ENCODE peak calls at places on chromosome 9, in nine cellular contexts. V, B, Z, H, D, I, T, O and M are unnamed samples.

GRCh38 chr9:73116030-73116429 is 35.6 kb upstream of the ANXA1 start:
- DNase-seq in T (no peak), D (no peak), B (no peak), O (peak; percentile 37), I (no peak), Z (no peak), V (no peak), H (no peak), M (no peak)

GRCh38 chr9:108727580-108728056 is 128.2 kb downstream of the ACTL7B start:
- DNase-seq in I (no peak), V (peak; percentile 58), O (no peak), B (no peak), D (no peak), T (no peak), Z (no peak), H (no peak), M (peak; percentile 73)

GRCh38 chr9:134683714-134684374 is 42.2 kb downstream of the COL5A1 start:
- DNase-seq in V (no peak), T (no peak), O (no peak), H (no peak), D (no peak), Z (no peak), B (no peak), I (no peak), M (peak; percentile 81)

GRCh38 chr9:131474711-131475110 is 28.0 kb upstream of the POMT1 start:
- DNase-seq in Z (no peak), O (no peak), I (no peak), D (no peak), H (no peak), V (no peak), B (no peak), T (no peak), M (peak; percentile 62)

GRCh38 chr9:104810421-104811339 is 46.8 kb downstream of the NIPSNAP3B start:
- DNase-seq in Z (no peak), O (peak; percentile 42), H (peak; percentile 41), B (peak; percentile 83), V (peak; percentile 29), D (no peak), T (peak; percentile 44), I (no peak), M (no peak)

GRCh38 chr9:118652258-118652657 is 717.0 kb downstream of the BRINP1 start:
- DNase-seq in I (no peak), T (no peak), V (no peak), B (no peak), D (no peak), O (no peak), H (no peak), Z (no peak), M (no peak)

GRCh38 chr9:94056442-94056974 is 27.8 kb upstream of the PTPDC1 start:
- DNase-seq in Z (no peak), I (no peak), H (no peak), T (peak; percentile 27), D (no peak), V (peak; percentile 12), O (no peak), B (peak; percentile 37), M (no peak)

GRCh38 chr9:132231019-132231701 is 69.3 kb downstream of the NTNG2 start:
- DNase-seq in B (peak; percentile 41), T (no peak), Z (no peak), O (no peak), H (no peak), D (no peak), V (no peak), I (no peak), M (no peak)

GRCh38 chr9:82930116-82930515 is 132.8 kb downstream of the RASEF start:
- DNase-seq in O (no peak), I (no peak), T (peak; percentile 1), V (no peak), B (peak; percentile 70), H (no peak), D (no peak), Z (no peak), M (no peak)

GRCh38 chr9:5884191-5884590 is 6.5 kb upstream of the MLANA start:
- DNase-seq in D (no peak), O (no peak), Z (no peak), T (no peak), B (no peak), I (no peak), H (no peak), V (no peak), M (no peak)

GRCh38 chr9:133184971-133185370 is 21.3 kb upstream of the GBGT1 start:
- DNase-seq in Z (no peak), B (peak; percentile 84), H (peak; percentile 73), T (peak; percentile 83), D (peak; percentile 36), V (peak; percentile 68), O (peak; percentile 63), I (peak; percentile 55), M (peak; percentile 69)

GRCh38 chr9:5793812-5794211 is 39.1 kb downstream of the ERMP1 start:
- DNase-seq in D (no peak), V (no peak), Z (no peak), I (no peak), O (no peak), T (no peak), H (no peak), B (no peak), M (no peak)

GRCh38 chr9:101315129-101315459 is 69.7 kb downstream of the BAAT start:
- DNase-seq in O (no peak), V (no peak), B (no peak), Z (no peak), T (no peak), H (no peak), D (no peak), I (no peak), M (no peak)